ENCODE peak calls at places on chromosomes 5 and 9, in four cellular contexts. One of them, this sample, is unnamed.

GRCh38 chr5:9761706-9762105 is 131.6 kb upstream of the TAS2R1 start:
- DNase-seq in stimulated activated CD8-positive, alpha-beta memory T cell treated with anti-CD3 and anti-CD28 coated beads, Interleukin-7, amount 100 ng/mL, for 4 hours: no peak
- DNase-seq in dorsolateral prefrontal cortex: no peak
- DNase-seq in psoas muscle: no peak
- DNase-seq in this sample: no peak

GRCh38 chr5:136408996-136409395 is 43.7 kb upstream of the TRPC7 start:
- DNase-seq in stimulated activated CD8-positive, alpha-beta memory T cell treated with anti-CD3 and anti-CD28 coated beads, Interleukin-7, amount 100 ng/mL, for 4 hours: no peak
- DNase-seq in dorsolateral prefrontal cortex: no peak
- DNase-seq in psoas muscle: no peak
- DNase-seq in this sample: no peak

GRCh38 chr9:108776920-108777650 is 78.7 kb downstream of the ACTL7B start:
- DNase-seq in stimulated activated CD8-positive, alpha-beta memory T cell treated with anti-CD3 and anti-CD28 coated beads, Interleukin-7, amount 100 ng/mL, for 4 hours: no peak
- DNase-seq in dorsolateral prefrontal cortex: no peak
- DNase-seq in psoas muscle: no peak
- DNase-seq in this sample: no peak

GRCh38 chr5:35470866-35471265 is 146.8 kb upstream of the SPEF2 start:
- DNase-seq in stimulated activated CD8-positive, alpha-beta memory T cell treated with anti-CD3 and anti-CD28 coated beads, Interleukin-7, amount 100 ng/mL, for 4 hours: no peak
- DNase-seq in dorsolateral prefrontal cortex: no peak
- DNase-seq in psoas muscle: no peak
- DNase-seq in this sample: no peak

GRCh38 chr5:115798252-115798651 is 18.2 kb downstream of the CDO1 start:
- DNase-seq in stimulated activated CD8-positive, alpha-beta memory T cell treated with anti-CD3 and anti-CD28 coated beads, Interleukin-7, amount 100 ng/mL, for 4 hours: no peak
- DNase-seq in dorsolateral prefrontal cortex: no peak
- DNase-seq in psoas muscle: no peak
- DNase-seq in this sample: no peak

GRCh38 chr9:91023741-91024140 is 222.1 kb downstream of the SYK start:
- DNase-seq in stimulated activated CD8-positive, alpha-beta memory T cell treated with anti-CD3 and anti-CD28 coated beads, Interleukin-7, amount 100 ng/mL, for 4 hours: no peak
- DNase-seq in dorsolateral prefrontal cortex: no peak
- DNase-seq in psoas muscle: no peak
- DNase-seq in this sample: no peak

GRCh38 chr5:59054963-59055528 is 472.2 kb downstream of the RAB3C start:
- DNase-seq in stimulated activated CD8-positive, alpha-beta memory T cell treated with anti-CD3 and anti-CD28 coated beads, Interleukin-7, amount 100 ng/mL, for 4 hours: no peak
- DNase-seq in dorsolateral prefrontal cortex: no peak
- DNase-seq in psoas muscle: no peak
- DNase-seq in this sample: no peak

GRCh38 chr5:132260714-132261615 is 3.5 kb downstream of the PDLIM4 start:
- DNase-seq in stimulated activated CD8-positive, alpha-beta memory T cell treated with anti-CD3 and anti-CD28 coated beads, Interleukin-7, amount 100 ng/mL, for 4 hours: peak
- DNase-seq in dorsolateral prefrontal cortex: peak
- DNase-seq in psoas muscle: peak
- DNase-seq in this sample: peak

GRCh38 chr5:127358274-127358673 is 67.7 kb downstream of the MEGF10 start:
- DNase-seq in stimulated activated CD8-positive, alpha-beta memory T cell treated with anti-CD3 and anti-CD28 coated beads, Interleukin-7, amount 100 ng/mL, for 4 hours: no peak
- DNase-seq in dorsolateral prefrontal cortex: no peak
- DNase-seq in psoas muscle: no peak
- DNase-seq in this sample: no peak

GRCh38 chr5:57277085-57277484 is 103.2 kb downstream of the GPBP1 start:
- DNase-seq in stimulated activated CD8-positive, alpha-beta memory T cell treated with anti-CD3 and anti-CD28 coated beads, Interleukin-7, amount 100 ng/mL, for 4 hours: no peak
- DNase-seq in dorsolateral prefrontal cortex: no peak
- DNase-seq in psoas muscle: no peak
- DNase-seq in this sample: no peak

GRCh38 chr5:116448869-116449453 is 125.7 kb downstream of the SEMA6A start:
- DNase-seq in stimulated activated CD8-positive, alpha-beta memory T cell treated with anti-CD3 and anti-CD28 coated beads, Interleukin-7, amount 100 ng/mL, for 4 hours: no peak
- DNase-seq in dorsolateral prefrontal cortex: no peak
- DNase-seq in psoas muscle: no peak
- DNase-seq in this sample: no peak

GRCh38 chr9:88017086-88017485 is 42.8 kb upstream of the CDK20 start:
- DNase-seq in stimulated activated CD8-positive, alpha-beta memory T cell treated with anti-CD3 and anti-CD28 coated beads, Interleukin-7, amount 100 ng/mL, for 4 hours: no peak
- DNase-seq in dorsolateral prefrontal cortex: no peak
- DNase-seq in psoas muscle: no peak
- DNase-seq in this sample: no peak

GRCh38 chr9:22008662-22009562 is at the start of gene CDKN2B:
- DNase-seq in stimulated activated CD8-positive, alpha-beta memory T cell treated with anti-CD3 and anti-CD28 coated beads, Interleukin-7, amount 100 ng/mL, for 4 hours: peak
- DNase-seq in dorsolateral prefrontal cortex: peak
- DNase-seq in psoas muscle: peak
- DNase-seq in this sample: peak

GRCh38 chr5:64958757-64959391 is 190.1 kb downstream of the CWC27 start:
- DNase-seq in stimulated activated CD8-positive, alpha-beta memory T cell treated with anti-CD3 and anti-CD28 coated beads, Interleukin-7, amount 100 ng/mL, for 4 hours: no peak
- DNase-seq in dorsolateral prefrontal cortex: no peak
- DNase-seq in psoas muscle: no peak
- DNase-seq in this sample: no peak

GRCh38 chr5:14744296-14745187 is 80.0 kb downstream of the OTULIN start:
- DNase-seq in stimulated activated CD8-positive, alpha-beta memory T cell treated with anti-CD3 and anti-CD28 coated beads, Interleukin-7, amount 100 ng/mL, for 4 hours: no peak
- DNase-seq in dorsolateral prefrontal cortex: no peak
- DNase-seq in psoas muscle: no peak
- DNase-seq in this sample: no peak

GRCh38 chr5:176171171-176171760 is 67.0 kb upstream of the SIMC1 start:
- DNase-seq in stimulated activated CD8-positive, alpha-beta memory T cell treated with anti-CD3 and anti-CD28 coated beads, Interleukin-7, amount 100 ng/mL, for 4 hours: no peak
- DNase-seq in dorsolateral prefrontal cortex: no peak
- DNase-seq in psoas muscle: no peak
- DNase-seq in this sample: no peak

GRCh38 chr5:157550668-157551067 is 24.9 kb downstream of the ADAM19 start:
- DNase-seq in stimulated activated CD8-positive, alpha-beta memory T cell treated with anti-CD3 and anti-CD28 coated beads, Interleukin-7, amount 100 ng/mL, for 4 hours: no peak
- DNase-seq in dorsolateral prefrontal cortex: no peak
- DNase-seq in psoas muscle: no peak
- DNase-seq in this sample: no peak

GRCh38 chr5:169950333-169950732 is 30.0 kb downstream of the INSYN2B start:
- DNase-seq in stimulated activated CD8-positive, alpha-beta memory T cell treated with anti-CD3 and anti-CD28 coated beads, Interleukin-7, amount 100 ng/mL, for 4 hours: no peak
- DNase-seq in dorsolateral prefrontal cortex: no peak
- DNase-seq in psoas muscle: no peak
- DNase-seq in this sample: no peak

GRCh38 chr5:137313526-137314175 is 185.5 kb downstream of the SPOCK1 start:
- DNase-seq in stimulated activated CD8-positive, alpha-beta memory T cell treated with anti-CD3 and anti-CD28 coated beads, Interleukin-7, amount 100 ng/mL, for 4 hours: no peak
- DNase-seq in dorsolateral prefrontal cortex: peak
- DNase-seq in psoas muscle: no peak
- DNase-seq in this sample: no peak

GRCh38 chr5:41010572-41010971 is 60.6 kb downstream of the MROH2B start:
- DNase-seq in stimulated activated CD8-positive, alpha-beta memory T cell treated with anti-CD3 and anti-CD28 coated beads, Interleukin-7, amount 100 ng/mL, for 4 hours: no peak
- DNase-seq in dorsolateral prefrontal cortex: no peak
- DNase-seq in psoas muscle: no peak
- DNase-seq in this sample: no peak

GRCh38 chr9:110111868-110112267 is 96.1 kb downstream of the C9orf152 start:
- DNase-seq in stimulated activated CD8-positive, alpha-beta memory T cell treated with anti-CD3 and anti-CD28 coated beads, Interleukin-7, amount 100 ng/mL, for 4 hours: no peak
- DNase-seq in dorsolateral prefrontal cortex: no peak
- DNase-seq in psoas muscle: no peak
- DNase-seq in this sample: no peak

GRCh38 chr5:36158144-36158543 is 6.2 kb downstream of the SKP2 start:
- DNase-seq in stimulated activated CD8-positive, alpha-beta memory T cell treated with anti-CD3 and anti-CD28 coated beads, Interleukin-7, amount 100 ng/mL, for 4 hours: no peak
- DNase-seq in dorsolateral prefrontal cortex: no peak
- DNase-seq in psoas muscle: no peak
- DNase-seq in this sample: no peak

This sample was measured in sciatic nerve.